ENCODE peak calls at places on chromosomes 3 and 15, in nine cellular contexts. G is sigmoid colon, T is AG09309, V is AG10803, D is HFF-Myc, I is mammary epithelial cell, F is A549, N is tibial artery, L is A673. E is an unnamed sample.

GRCh38 chr15:76334438-76335004 is 2.1 kb upstream of the ISL2 start:
- DNase-seq in N (no peak), L (no peak), D (no peak), G (no peak), I (no peak), T (no peak), V (no peak), F (no peak), E (no peak)

GRCh38 chr3:197466586-197467399 is 89.0 kb downstream of the BDH1 start:
- DNase-seq in D (peak), L (peak), F (peak), V (peak), T (no peak), G (no peak), N (no peak), I (peak), E (peak)

GRCh38 chr3:59270921-59271320 is 221.1 kb upstream of the CFAP20DC start:
- DNase-seq in T (no peak), L (no peak), G (no peak), V (no peak), I (no peak), D (no peak), F (no peak), N (no peak), E (no peak)

GRCh38 chr15:89395461-89395875 is 60.8 kb upstream of the POLG start:
- DNase-seq in L (no peak), N (no peak), G (no peak), T (no peak), V (no peak), F (no peak), I (no peak), D (no peak), E (no peak)

GRCh38 chr3:59117378-59117777 is 67.6 kb upstream of the CFAP20DC start:
- DNase-seq in D (no peak), V (no peak), F (no peak), T (no peak), G (no peak), N (no peak), L (no peak), I (no peak), E (no peak)

GRCh38 chr3:107001635-107002034 is 375.6 kb upstream of the CCDC54 start:
- DNase-seq in T (no peak), N (no peak), G (no peak), L (no peak), D (no peak), V (peak), I (no peak), F (no peak), E (no peak)

GRCh38 chr15:66027268-66027806 is 158.0 kb downstream of the RAB11A start:
- DNase-seq in I (peak), D (no peak), T (no peak), G (no peak), V (no peak), N (no peak), L (no peak), F (peak), E (no peak)

GRCh38 chr3:183369626-183370025 is 58.8 kb downstream of the MCF2L2 start:
- DNase-seq in F (no peak), V (no peak), L (no peak), G (no peak), N (no peak), D (no peak), I (peak), T (no peak), E (no peak)

GRCh38 chr3:169072494-169072893 is 591.0 kb downstream of the MECOM start:
- DNase-seq in T (peak), G (no peak), I (no peak), L (no peak), D (no peak), V (peak), F (no peak), N (no peak), E (peak)

GRCh38 chr15:60523056-60523455 is 44.1 kb upstream of the ICE2 start:
- DNase-seq in T (no peak), D (no peak), I (peak), G (no peak), N (no peak), F (no peak), L (no peak), V (peak), E (peak)

GRCh38 chr3:42149537-42150426 is 58.6 kb downstream of the TRAK1 start:
- DNase-seq in T (no peak), V (no peak), D (no peak), F (peak), L (no peak), G (no peak), N (no peak), I (peak), E (no peak)

GRCh38 chr3:156553705-156554356 is 1.1 kb downstream of the SSR3 start:
- DNase-seq in V (peak), I (peak), N (no peak), F (peak), T (peak), D (no peak), G (no peak), L (peak), E (peak)

GRCh38 chr15:90174140-90174891 is 26.8 kb upstream of the SEMA4B start:
- DNase-seq in T (no peak), D (no peak), I (peak), N (peak), G (peak), L (no peak), V (peak), F (no peak), E (peak)

GRCh38 chr3:165642761-165643432 is 194.3 kb downstream of the BCHE start:
- DNase-seq in I (peak), D (peak), G (peak), V (peak), T (peak), N (peak), F (peak), L (peak), E (peak)

GRCh38 chr3:49610881-49611280 is 56.6 kb downstream of the BSN start:
- DNase-seq in V (no peak), T (no peak), L (no peak), G (no peak), F (no peak), N (no peak), I (no peak), D (no peak), E (no peak)

GRCh38 chr15:70856884-70857546 is 3.1 kb upstream of the LARP6 start:
- DNase-seq in V (peak), G (peak), F (peak), L (peak), T (peak), D (peak), I (peak), N (peak), E (peak)

GRCh38 chr3:141388823-141389617 is 20.7 kb downstream of the ZBTB38 start:
- DNase-seq in T (no peak), G (no peak), V (peak), D (no peak), N (no peak), L (peak), F (no peak), I (no peak), E (no peak)

GRCh38 chr3:14823910-14824629 is 5.3 kb downstream of the FGD5 start:
- DNase-seq in D (no peak), F (no peak), T (no peak), I (peak), N (no peak), L (no peak), G (no peak), V (no peak), E (no peak)

GRCh38 chr15:48636511-48636910 is 9.0 kb downstream of the FBN1 start:
- DNase-seq in I (no peak), F (no peak), L (no peak), V (peak), T (no peak), D (no peak), G (no peak), N (no peak), E (peak)

GRCh38 chr3:197029511-197030167 is at the start of gene MELTF:
- DNase-seq in V (peak), T (no peak), L (peak), D (no peak), I (no peak), G (no peak), N (no peak), F (peak), E (peak)

GRCh38 chr3:7546219-7546618 is 685.3 kb downstream of the GRM7 start:
- DNase-seq in V (no peak), N (no peak), I (peak), G (no peak), D (no peak), F (peak), L (peak), T (no peak), E (peak)

GRCh38 chr15:64263567-64263966 is 92.4 kb downstream of the CSNK1G1 start:
- DNase-seq in F (no peak), T (no peak), L (no peak), V (peak), D (no peak), I (no peak), G (no peak), N (no peak), E (no peak)

GRCh38 chr3:43316783-43317460 is 30.6 kb downstream of the SNRK start:
- DNase-seq in V (no peak), D (no peak), F (no peak), L (no peak), T (no peak), N (no peak), I (peak), G (no peak), E (peak)

GRCh38 chr15:70575251-70576227 is 187.8 kb downstream of the UACA start:
- DNase-seq in V (peak), G (no peak), L (peak), T (no peak), N (no peak), D (peak), I (no peak), F (no peak), E (no peak)

GRCh38 chr3:133209871-133210550 is 171.8 kb downstream of the TMEM108 start:
- DNase-seq in L (peak), T (peak), F (no peak), N (no peak), I (no peak), D (peak), G (no peak), V (peak), E (no peak)

GRCh38 chr3:53748512-53749271 is 97.5 kb downstream of the CHDH start:
- DNase-seq in T (no peak), I (no peak), G (peak), L (peak), N (no peak), F (no peak), D (no peak), V (no peak), E (no peak)

GRCh38 chr15:40953713-40954074 is 423 bp downstream of the CHAC1 start:
- DNase-seq in N (no peak), L (no peak), T (no peak), D (no peak), I (no peak), V (no peak), F (no peak), G (no peak), E (no peak)

GRCh38 chr3:5006755-5007202 is 27.5 kb downstream of the BHLHE40 start:
- DNase-seq in G (peak), I (peak), D (no peak), T (no peak), F (no peak), V (no peak), L (no peak), N (peak), E (no peak)

GRCh38 chr3:124950026-124950425 is 15.5 kb upstream of the MUC13 start:
- DNase-seq in I (no peak), F (no peak), T (no peak), V (no peak), L (no peak), D (no peak), N (no peak), G (no peak), E (no peak)

GRCh38 chr15:99057697-99058420 is 47.0 kb upstream of the SYNM start:
- DNase-seq in L (no peak), G (peak), V (no peak), D (no peak), T (no peak), I (no peak), F (no peak), N (no peak), E (no peak)

DNA sequence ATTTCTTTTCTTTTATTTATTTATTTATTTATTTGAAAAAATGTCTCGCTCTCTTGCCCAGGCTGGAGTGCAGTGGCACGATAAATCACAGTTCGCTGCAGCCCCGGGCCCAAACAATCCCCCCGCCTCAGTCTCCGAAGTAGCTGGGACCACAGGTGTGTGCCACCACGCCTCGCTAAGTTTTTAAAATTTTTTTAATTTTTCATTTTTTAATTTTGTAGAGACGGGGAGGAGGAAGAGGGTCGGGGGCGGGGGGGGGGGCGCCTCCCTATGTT is 464 bp upstream of the MFN1 start:
- DNase-seq in D (no peak), N (no peak), L (peak), T (no peak), I (no peak), V (no peak), F (no peak), G (no peak), E (no peak)
- H3K4me3 ChIP-seq in D (peak), N (peak), L (peak), T (peak), I (peak), V (peak), F (peak), G (peak), E (peak)

GRCh38 chr3:25472747-25473146 is 44.7 kb downstream of the RARB start:
- DNase-seq in N (no peak), I (no peak), T (no peak), F (no peak), D (no peak), V (no peak), G (no peak), L (peak), E (no peak)
- TF ChIP-seq CTCF in N (no peak), I (no peak), T (no peak), F (no peak), D (no peak), V (no peak), G (no peak), L (no peak), E (no peak)

DNA sequence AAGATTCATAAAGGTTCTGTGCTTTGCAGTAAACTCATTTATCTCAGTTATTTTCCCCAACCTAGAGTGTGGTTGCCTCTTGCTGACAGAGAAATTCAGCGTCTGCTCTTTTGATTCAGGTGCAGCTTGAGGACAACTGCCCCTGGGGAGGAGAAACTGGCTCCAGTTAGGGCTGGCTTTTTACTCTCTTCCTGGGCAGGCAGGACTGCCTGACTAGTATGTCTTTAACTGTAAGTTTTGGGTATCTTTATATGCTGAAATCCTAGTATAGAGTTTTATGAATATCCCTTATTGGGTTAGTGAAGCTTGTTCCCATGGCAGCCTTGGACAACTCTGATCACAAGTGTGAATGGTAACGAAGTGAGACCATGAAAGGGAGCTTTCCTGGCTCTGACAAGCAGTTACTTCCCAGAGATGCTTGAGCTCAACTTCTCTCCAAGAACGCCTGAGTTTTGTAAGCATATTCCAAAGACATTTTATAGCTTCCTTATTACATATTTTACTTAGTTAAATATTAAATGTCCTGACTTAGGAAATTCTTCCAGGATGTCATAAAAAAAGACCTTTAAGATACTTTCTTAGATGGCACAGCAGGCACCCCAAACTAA is 27.1 kb downstream of the CCNB2 start:
- DNase-seq in G (no peak), T (no peak), N (no peak), I (no peak), L (no peak), F (no peak), D (no peak), V (no peak), E (no peak)
- H3K4me3 ChIP-seq in G (no peak), T (no peak), N (no peak), I (no peak), L (no peak), F (no peak), D (no peak), V (no peak), E (no peak)

GRCh38 chr3:84547971-84548970 is 410.5 kb upstream of the CADM2 start:
- DNase-seq in D (no peak), T (no peak), L (peak), I (peak), G (peak), N (no peak), V (peak), F (peak), E (peak)
- TF ChIP-seq CTCF in D (no peak), T (peak), L (peak), I (peak), G (no peak), N (no peak), V (peak), F (peak), E (peak)

GRCh38 chr15:46277994-46278885 is 643.4 kb downstream of the SQOR start:
- DNase-seq in N (no peak), I (no peak), G (no peak), L (no peak), T (no peak), F (no peak), D (no peak), V (no peak), E (no peak)

GRCh38 chr15:46280753-46281521 is 646.1 kb downstream of the SQOR start:
- DNase-seq in N (no peak), I (no peak), L (peak), T (no peak), F (no peak), G (no peak), V (no peak), D (no peak), E (no peak)

GRCh38 chr15:46275701-46276100 is 640.9 kb downstream of the SQOR start:
- DNase-seq in I (no peak), V (no peak), L (no peak), N (no peak), G (no peak), F (no peak), D (no peak), T (no peak), E (no peak)

GRCh38 chr15:46277451-46277850 is 642.6 kb downstream of the SQOR start:
- DNase-seq in G (no peak), N (no peak), L (no peak), V (no peak), D (no peak), T (no peak), F (no peak), I (no peak), E (no peak)
- H3K4me3 ChIP-seq in G (no peak), N (no peak), L (no peak), V (no peak), D (no peak), T (no peak), F (no peak), I (no peak), E (no peak)

E was measured in choroid plexus epithelial cell.